ENCODE peak calls at places on chromosomes 1 and 21, in four cellular contexts. One of them, this sample, is unnamed.

GRCh38 chr1:14467112-14467511 is 131.4 kb upstream of the KAZN start:
- DNase-seq in GM12891: no peak
- DNase-seq in K562: no peak
- DNase-seq in GM12878: no peak
- DNase-seq in this sample: no peak

GRCh38 chr1:182301467-182302198 is 90.0 kb downstream of the GLUL start:
- DNase-seq in GM12891: no peak
- DNase-seq in K562: peak; percentile 87
- DNase-seq in GM12878: no peak
- DNase-seq in this sample: peak; percentile 31

GRCh38 chr1:31373897-31374486 is 1.1 kb upstream of the FABP3 start:
- DNase-seq in GM12891: no peak
- DNase-seq in K562: no peak
- DNase-seq in GM12878: no peak
- DNase-seq in this sample: no peak

GRCh38 chr1:29959356-29959755 is 723.0 kb downstream of the PTPRU start:
- DNase-seq in GM12891: no peak
- DNase-seq in K562: no peak
- DNase-seq in GM12878: no peak
- DNase-seq in this sample: no peak

GRCh38 chr1:145985502-145986439 is 10.6 kb downstream of the TXNIP start:
- DNase-seq in GM12891: no peak
- DNase-seq in K562: no peak
- DNase-seq in GM12878: no peak
- DNase-seq in this sample: no peak

GRCh38 chr1:33586111-33586510 is 113.7 kb downstream of the ZSCAN20 start:
- DNase-seq in GM12891: no peak
- DNase-seq in K562: no peak
- DNase-seq in GM12878: no peak
- DNase-seq in this sample: no peak

GRCh38 chr1:220326578-220326977 is 54.3 kb upstream of the RAB3GAP2 start:
- DNase-seq in GM12891: no peak
- DNase-seq in K562: no peak
- DNase-seq in GM12878: no peak
- DNase-seq in this sample: no peak

GRCh38 chr21:33984021-33984481 is 68.4 kb upstream of the ATP5PO start:
- DNase-seq in GM12891: no peak
- DNase-seq in K562: no peak
- DNase-seq in GM12878: peak; percentile 58
- DNase-seq in this sample: no peak

GRCh38 chr21:29697555-29698193 is 242.1 kb downstream of the GRIK1 start:
- DNase-seq in GM12891: peak; percentile 10
- DNase-seq in K562: peak; percentile 21
- DNase-seq in GM12878: no peak
- DNase-seq in this sample: peak; percentile 54

GRCh38 chr1:168864266-168864665 is 135.3 kb upstream of the DPT start:
- DNase-seq in GM12891: no peak
- DNase-seq in K562: no peak
- DNase-seq in GM12878: no peak
- DNase-seq in this sample: no peak

GRCh38 chr1:225735252-225736149 is 42.1 kb upstream of the SRP9 start:
- DNase-seq in GM12891: no peak
- DNase-seq in K562: peak; percentile 38
- DNase-seq in GM12878: no peak
- DNase-seq in this sample: no peak

GRCh38 chr1:228174482-228175315 is 9.1 kb downstream of the IBA57 start:
- DNase-seq in GM12891: peak; percentile 60
- DNase-seq in K562: peak; percentile 81
- DNase-seq in GM12878: no peak
- DNase-seq in this sample: no peak

GRCh38 chr1:201254625-201255469 is 28.5 kb upstream of the PKP1 start:
- DNase-seq in GM12891: peak; percentile 93
- DNase-seq in K562: peak; percentile 72
- DNase-seq in GM12878: no peak
- DNase-seq in this sample: peak; percentile 35

GRCh38 chr1:37092937-37093336 is 58.6 kb upstream of the GRIK3 start:
- DNase-seq in GM12891: no peak
- DNase-seq in K562: no peak
- DNase-seq in GM12878: no peak
- DNase-seq in this sample: no peak

GRCh38 chr1:20634594-20635084 is 1.4 kb downstream of the PINK1 start:
- DNase-seq in GM12891: no peak
- DNase-seq in K562: peak; percentile 49
- DNase-seq in GM12878: no peak
- DNase-seq in this sample: peak; percentile 56

GRCh38 chr1:21514245-21514644 is 5.0 kb downstream of the ALPL start:
- DNase-seq in GM12891: peak; percentile 63
- DNase-seq in K562: no peak
- DNase-seq in GM12878: peak; percentile 56
- DNase-seq in this sample: no peak

GRCh38 chr21:45122432-45123132 is 48.2 kb downstream of the ADARB1 start:
- DNase-seq in GM12891: no peak
- DNase-seq in K562: no peak
- DNase-seq in GM12878: no peak
- DNase-seq in this sample: no peak

GRCh38 chr1:219413523-219413922 is 199.4 kb downstream of the ZC3H11B start:
- DNase-seq in GM12891: no peak
- DNase-seq in K562: no peak
- DNase-seq in GM12878: no peak
- DNase-seq in this sample: no peak

GRCh38 chr1:206847337-206847834 is 18.0 kb upstream of the IL20 start:
- DNase-seq in GM12891: no peak
- DNase-seq in K562: peak; percentile 97
- DNase-seq in GM12878: no peak
- DNase-seq in this sample: no peak

GRCh38 chr1:107879927-107880326 is 85.1 kb downstream of the VAV3 start:
- DNase-seq in GM12891: no peak
- DNase-seq in K562: no peak
- DNase-seq in GM12878: no peak
- DNase-seq in this sample: no peak

GRCh38 chr1:180765156-180765555 is 133.3 kb downstream of the XPR1 start:
- DNase-seq in GM12891: no peak
- DNase-seq in K562: no peak
- DNase-seq in GM12878: no peak
- DNase-seq in this sample: no peak

GRCh38 chr1:244087611-244088010 is 36.5 kb downstream of the ZBTB18 start:
- DNase-seq in GM12891: no peak
- DNase-seq in K562: no peak
- DNase-seq in GM12878: no peak
- DNase-seq in this sample: no peak

GRCh38 chr1:224696891-224697765 is 81.0 kb downstream of the CNIH3 start:
- DNase-seq in GM12891: no peak
- DNase-seq in K562: no peak
- DNase-seq in GM12878: no peak
- DNase-seq in this sample: no peak

GRCh38 chr1:94979126-94979525 is 52.2 kb upstream of the CNN3 start:
- DNase-seq in GM12891: no peak
- DNase-seq in K562: no peak
- DNase-seq in GM12878: no peak
- DNase-seq in this sample: no peak

GRCh38 chr1:223645903-223646302 is 19.6 kb downstream of the CAPN8 start:
- DNase-seq in GM12891: no peak
- DNase-seq in K562: no peak
- DNase-seq in GM12878: no peak
- DNase-seq in this sample: no peak

GRCh38 chr1:203151362-203152157 is 24.0 kb downstream of the ADORA1 start:
- DNase-seq in GM12891: no peak
- DNase-seq in K562: no peak
- DNase-seq in GM12878: no peak
- DNase-seq in this sample: no peak

GRCh38 chr21:36718951-36719501 is 20.1 kb downstream of the SIM2 start:
- DNase-seq in GM12891: no peak
- DNase-seq in K562: peak; percentile 56
- DNase-seq in GM12878: no peak
- DNase-seq in this sample: no peak

GRCh38 chr1:55378582-55378981 is 163.4 kb upstream of the USP24 start:
- DNase-seq in GM12891: peak; percentile 9
- DNase-seq in K562: peak; percentile 50
- DNase-seq in GM12878: no peak
- DNase-seq in this sample: peak; percentile 6

GRCh38 chr1:72280714-72281113 is 1.6 kb downstream of the NEGR1 start:
- DNase-seq in GM12891: no peak
- DNase-seq in K562: no peak
- DNase-seq in GM12878: no peak
- DNase-seq in this sample: no peak

GRCh38 chr1:21661886-21662285 is 7.3 kb downstream of the RAP1GAP start:
- DNase-seq in GM12891: no peak
- DNase-seq in K562: no peak
- DNase-seq in GM12878: no peak
- DNase-seq in this sample: no peak

GRCh38 chr1:41641483-41641829 is 157.0 kb upstream of the EDN2 start:
- DNase-seq in GM12891: no peak
- DNase-seq in K562: no peak
- DNase-seq in GM12878: peak; percentile 48
- DNase-seq in this sample: no peak

GRCh38 chr1:19437911-19438310 is 47.4 kb downstream of the CAPZB start:
- DNase-seq in GM12891: no peak
- DNase-seq in K562: no peak
- DNase-seq in GM12878: no peak
- DNase-seq in this sample: no peak

GRCh38 chr1:28037946-28038345 is 50.5 kb downstream of the EYA3 start:
- DNase-seq in GM12891: no peak
- DNase-seq in K562: no peak
- DNase-seq in GM12878: no peak
- DNase-seq in this sample: no peak

GRCh38 chr1:228050571-228051181 is 31.8 kb upstream of the ARF1 start:
- DNase-seq in GM12891: no peak
- DNase-seq in K562: no peak
- DNase-seq in GM12878: no peak
- DNase-seq in this sample: no peak

GRCh38 chr21:37072239-37072987 is 458 bp downstream of the PIGP start:
- DNase-seq in GM12891: peak; percentile 43
- DNase-seq in K562: peak; percentile 77
- DNase-seq in GM12878: no peak
- DNase-seq in this sample: no peak

GRCh38 chr1:101996830-101997485 is at the start of gene OLFM3:
- DNase-seq in GM12891: no peak
- DNase-seq in K562: no peak
- DNase-seq in GM12878: no peak
- DNase-seq in this sample: no peak

DNA sequence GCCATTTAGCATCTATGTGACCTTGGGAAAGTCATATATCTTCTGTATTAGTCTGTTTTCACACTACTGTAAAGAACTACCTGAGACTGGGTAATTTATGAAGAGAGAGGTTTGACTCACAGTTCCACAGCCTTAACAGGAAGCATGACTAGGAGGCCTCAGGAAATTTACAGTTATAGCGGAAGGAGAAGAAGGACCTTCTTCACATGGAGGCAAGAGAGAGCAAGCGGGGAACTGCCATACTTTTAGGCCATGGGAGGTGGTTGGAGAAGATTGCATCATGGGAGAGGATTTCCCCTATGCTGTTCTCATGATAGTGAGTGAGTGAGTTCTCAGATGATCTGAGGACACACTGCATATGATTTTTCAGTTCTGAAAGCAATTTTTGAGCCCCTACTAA is 87.9 kb downstream of the CLEC20A start:
- DNase-seq in GM12891: no peak
- DNase-seq in K562: no peak
- DNase-seq in GM12878: no peak
- DNase-seq in this sample: no peak
- TF ChIP-seq SPI1 in GM12891: no peak
- TF ChIP-seq SPI1 in K562: no peak
- TF ChIP-seq SPI1 in GM12878: no peak
- TF ChIP-seq SPI1 in this sample: no peak

GRCh38 chr1:150579110-150579954 is at the start of gene MCL1:
- DNase-seq in GM12891: peak; percentile 84
- DNase-seq in K562: peak; percentile 97
- DNase-seq in GM12878: peak; percentile 69
- DNase-seq in this sample: peak; percentile 96
- TF ChIP-seq SPI1 in GM12891: peak; percentile 93
- TF ChIP-seq SPI1 in K562: peak; percentile 97
- TF ChIP-seq SPI1 in GM12878: peak; percentile 90
- TF ChIP-seq SPI1 in this sample: peak; percentile 91

GRCh38 chr1:185369786-185370185 is 52.7 kb upstream of the IVNS1ABP start:
- DNase-seq in GM12891: no peak
- DNase-seq in K562: no peak
- DNase-seq in GM12878: no peak
- DNase-seq in this sample: no peak
- TF ChIP-seq SPI1 in GM12891: no peak
- TF ChIP-seq SPI1 in K562: no peak
- TF ChIP-seq SPI1 in GM12878: no peak
- TF ChIP-seq SPI1 in this sample: no peak

DNA sequence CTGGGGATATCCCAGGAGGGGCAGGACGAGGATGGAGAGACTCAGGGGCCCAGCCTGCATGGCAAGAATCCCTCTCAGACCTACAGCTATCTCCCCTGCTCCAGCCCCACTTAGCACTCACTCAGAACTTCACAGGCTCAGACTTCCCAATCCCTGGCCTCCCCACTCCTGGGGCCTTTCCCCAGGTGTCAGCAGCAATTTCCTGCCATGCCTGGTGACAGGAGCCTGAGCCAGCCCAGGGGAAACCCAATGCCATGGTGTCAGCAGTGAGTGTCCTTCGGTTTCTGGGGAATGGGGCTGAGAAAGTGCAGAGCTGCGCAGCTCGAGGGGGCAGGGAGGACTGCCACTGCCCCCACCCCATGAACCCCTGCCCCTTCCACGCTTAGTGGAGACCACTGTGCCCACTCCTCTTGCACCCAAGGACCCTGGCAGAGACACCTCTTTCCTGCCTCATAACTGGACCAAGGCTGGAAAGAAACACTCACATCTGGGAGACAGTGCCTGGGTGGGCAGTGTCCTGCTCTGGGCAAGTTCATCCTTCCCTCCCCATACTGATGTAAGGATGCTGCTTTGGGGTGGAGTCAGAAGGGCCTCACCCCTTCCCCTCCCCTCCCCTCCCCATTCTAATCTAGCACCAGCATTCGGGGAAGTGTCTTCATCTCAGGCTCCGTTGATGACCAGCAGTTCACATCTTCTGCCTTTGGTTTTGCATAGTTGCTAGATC is 17.1 kb upstream of the UBL4B start:
- DNase-seq in GM12891: no peak
- DNase-seq in K562: no peak
- DNase-seq in GM12878: no peak
- DNase-seq in this sample: no peak
- TF ChIP-seq SPI1 in GM12891: no peak
- TF ChIP-seq SPI1 in K562: no peak
- TF ChIP-seq SPI1 in GM12878: no peak
- TF ChIP-seq SPI1 in this sample: no peak